ENCODE peak calls at places on chromosomes 7 and 10, in six cellular contexts. T is OCI-M1; V is HEK293T; U is endodermal cell; R is stimulated activated effector memory CD8-positive, alpha-beta T cell treated with anti-CD3 and anti-CD28 coated beads, Interleukin-12 subunit alpha, Interleukin-12 subunit beta, amount 100 ng/mL, for 72 hours; Q is activated T-cell treated with anti-CD3 and anti-CD28 coated beads, Interleukin-2, amount 50 U/mL, for 72 hours. O is an unnamed sample.

GRCh38 chr10:89351402-89352038 is 23.7 kb downstream of the IFIT3 start:
- DNase-seq in V (no peak), Q (peak), T (peak), U (no peak), R (no peak), O (no peak)

GRCh38 chr7:134789967-134790685 is 10.7 kb downstream of the CALD1 start:
- DNase-seq in R (no peak), T (peak), U (peak), V (no peak), Q (no peak), O (no peak)

GRCh38 chr7:77735457-77735856 is 39.2 kb downstream of the RSBN1L start:
- DNase-seq in R (no peak), T (no peak), V (no peak), Q (no peak), U (no peak), O (no peak)

GRCh38 chr7:76020031-76020714 is 25.8 kb upstream of the TMEM120A start:
- DNase-seq in T (peak), R (peak), Q (peak), V (peak), U (peak), O (peak)

GRCh38 chr10:61063911-61064310 is 119.9 kb upstream of the RHOBTB1 start:
- DNase-seq in V (no peak), T (no peak), R (no peak), Q (no peak), U (no peak), O (no peak)

GRCh38 chr7:100887186-100887954 is 2.1 kb downstream of the UFSP1 start:
- DNase-seq in V (no peak), T (peak), U (no peak), Q (peak), R (no peak), O (no peak)

GRCh38 chr7:25951414-25952276 is 200.4 kb upstream of the NFE2L3 start:
- DNase-seq in T (peak), R (no peak), U (peak), Q (no peak), V (peak), O (no peak)

GRCh38 chr10:31401287-31401686 is 82.3 kb downstream of the ZEB1 start:
- DNase-seq in Q (no peak), T (no peak), V (no peak), R (no peak), U (no peak), O (no peak)

GRCh38 chr7:45068236-45069023 is 20.3 kb downstream of the NACAD start:
- DNase-seq in Q (no peak), U (no peak), V (peak), T (no peak), R (no peak), O (no peak)

GRCh38 chr7:98420966-98421612 is 20.2 kb upstream of the BAIAP2L1 start:
- DNase-seq in Q (peak), V (peak), T (peak), R (peak), U (peak), O (no peak)

GRCh38 chr10:28177944-28178637 is 124.8 kb downstream of the MPP7 start:
- DNase-seq in R (peak), T (peak), U (no peak), Q (peak), V (no peak), O (no peak)

GRCh38 chr7:867001-867405 is 9.4 kb upstream of the GET4 start:
- DNase-seq in V (no peak), T (no peak), Q (no peak), R (no peak), U (no peak), O (no peak)

GRCh38 chr7:141071855-141072547 is 1.9 kb upstream of the TMEM178B start:
- DNase-seq in V (peak), R (no peak), T (no peak), U (peak), Q (peak), O (no peak)

GRCh38 chr10:47048533-47048905 is 137.3 kb downstream of the PTPN20 start:
- DNase-seq in Q (peak), U (peak), T (no peak), V (no peak), R (no peak), O (no peak)

GRCh38 chr10:96708456-96708855 is 11.9 kb downstream of the PIK3AP1 start:
- DNase-seq in T (peak), U (no peak), V (no peak), Q (no peak), R (no peak), O (no peak)

GRCh38 chr10:57624066-57624465 is 643.6 kb downstream of the IPMK start:
- DNase-seq in R (no peak), Q (no peak), T (no peak), V (no peak), U (no peak), O (no peak)

GRCh38 chr10:72353963-72354355 is 760 bp downstream of the DNAJB12 start:
- DNase-seq in U (peak), T (peak), R (no peak), V (peak), Q (peak), O (no peak)

GRCh38 chr7:50330254-50330653 is 25.7 kb downstream of the IKZF1 start:
- DNase-seq in R (peak), Q (no peak), V (no peak), U (no peak), T (peak), O (no peak)

GRCh38 chr10:60963441-60964256 is 19.7 kb upstream of the RHOBTB1 start:
- DNase-seq in T (no peak), V (no peak), U (no peak), Q (no peak), R (no peak), O (no peak)

GRCh38 chr7:80775972-80776371 is 137.5 kb downstream of the CD36 start:
- DNase-seq in R (no peak), T (no peak), Q (no peak), U (no peak), V (no peak), O (no peak)